ENCODE peak calls at places on chromosomes 5 and 9, in seven cellular contexts. One of them, this sample, is unnamed.

GRCh38 chr9:112048924-112049785 is 125.9 kb downstream of the SUSD1 start:
- DNase-seq in AG09309: peak; percentile 83
- DNase-seq in HFFc6: peak; percentile 65
- DNase-seq in cardiac fibroblast: peak; percentile 78
- DNase-seq in Calu3: no peak
- DNase-seq in B cell: no peak
- DNase-seq in NB4: no peak
- DNase-seq in this sample: peak; percentile 13

GRCh38 chr5:121918238-121918637 is 43.5 kb upstream of the SRFBP1 start:
- DNase-seq in AG09309: no peak
- DNase-seq in HFFc6: no peak
- DNase-seq in cardiac fibroblast: no peak
- DNase-seq in Calu3: no peak
- DNase-seq in B cell: no peak
- DNase-seq in NB4: no peak
- DNase-seq in this sample: no peak

GRCh38 chr5:170313344-170313743 is 15.8 kb upstream of the LCP2 start:
- DNase-seq in AG09309: no peak
- DNase-seq in HFFc6: no peak
- DNase-seq in cardiac fibroblast: no peak
- DNase-seq in Calu3: no peak
- DNase-seq in B cell: no peak
- DNase-seq in NB4: no peak
- DNase-seq in this sample: no peak

GRCh38 chr5:138212828-138213160 is 329 bp downstream of the CDC23 start:
- DNase-seq in AG09309: no peak
- DNase-seq in HFFc6: peak; percentile 0
- DNase-seq in cardiac fibroblast: peak; percentile 22
- DNase-seq in Calu3: peak; percentile 7
- DNase-seq in B cell: no peak
- DNase-seq in NB4: no peak
- DNase-seq in this sample: no peak

GRCh38 chr9:25917593-25918426 is 239.6 kb upstream of the TUSC1 start:
- DNase-seq in AG09309: no peak
- DNase-seq in HFFc6: no peak
- DNase-seq in cardiac fibroblast: peak; percentile 6
- DNase-seq in Calu3: no peak
- DNase-seq in B cell: no peak
- DNase-seq in NB4: no peak
- DNase-seq in this sample: no peak

GRCh38 chr5:143453722-143454121 is 50.2 kb upstream of the NR3C1 start:
- DNase-seq in AG09309: no peak
- DNase-seq in HFFc6: no peak
- DNase-seq in cardiac fibroblast: no peak
- DNase-seq in Calu3: no peak
- DNase-seq in B cell: no peak
- DNase-seq in NB4: peak; percentile 29
- DNase-seq in this sample: no peak

GRCh38 chr5:181271081-181271480 is 10.1 kb upstream of the TRIM52 start:
- DNase-seq in AG09309: no peak
- DNase-seq in HFFc6: no peak
- DNase-seq in cardiac fibroblast: no peak
- DNase-seq in Calu3: no peak
- DNase-seq in B cell: no peak
- DNase-seq in NB4: no peak
- DNase-seq in this sample: peak; percentile 22

GRCh38 chr5:161258438-161258837 is 288.1 kb downstream of the GABRB2 start:
- DNase-seq in AG09309: no peak
- DNase-seq in HFFc6: no peak
- DNase-seq in cardiac fibroblast: no peak
- DNase-seq in Calu3: no peak
- DNase-seq in B cell: no peak
- DNase-seq in NB4: no peak
- DNase-seq in this sample: no peak

GRCh38 chr5:139391570-139392323 is 2.0 kb upstream of the MZB1 start:
- DNase-seq in AG09309: no peak
- DNase-seq in HFFc6: peak; percentile 58
- DNase-seq in cardiac fibroblast: peak; percentile 16
- DNase-seq in Calu3: peak; percentile 35
- DNase-seq in B cell: no peak
- DNase-seq in NB4: peak; percentile 70
- DNase-seq in this sample: no peak

GRCh38 chr5:81425569-81425968 is 31.6 kb upstream of the ACOT12 start:
- DNase-seq in AG09309: peak; percentile 32
- DNase-seq in HFFc6: peak; percentile 47
- DNase-seq in cardiac fibroblast: peak; percentile 65
- DNase-seq in Calu3: no peak
- DNase-seq in B cell: peak; percentile 25
- DNase-seq in NB4: peak; percentile 49
- DNase-seq in this sample: no peak

GRCh38 chr5:128693779-128694178 is 155.7 kb upstream of the FBN2 start:
- DNase-seq in AG09309: no peak
- DNase-seq in HFFc6: peak; percentile 5
- DNase-seq in cardiac fibroblast: peak; percentile 24
- DNase-seq in Calu3: no peak
- DNase-seq in B cell: no peak
- DNase-seq in NB4: no peak
- DNase-seq in this sample: no peak

GRCh38 chr5:172452398-172453205 is 1.7 kb downstream of the SH3PXD2B start:
- DNase-seq in AG09309: peak; percentile 39
- DNase-seq in HFFc6: peak; percentile 37
- DNase-seq in cardiac fibroblast: peak; percentile 76
- DNase-seq in Calu3: peak; percentile 30
- DNase-seq in B cell: no peak
- DNase-seq in NB4: no peak
- DNase-seq in this sample: peak; percentile 70

GRCh38 chr5:107474724-107475489 is 195.8 kb downstream of the EFNA5 start:
- DNase-seq in AG09309: no peak
- DNase-seq in HFFc6: no peak
- DNase-seq in cardiac fibroblast: peak; percentile 61
- DNase-seq in Calu3: peak; percentile 60
- DNase-seq in B cell: no peak
- DNase-seq in NB4: no peak
- DNase-seq in this sample: no peak

GRCh38 chr9:93071464-93071863 is 13.0 kb downstream of the SUSD3 start:
- DNase-seq in AG09309: no peak
- DNase-seq in HFFc6: peak; percentile 12
- DNase-seq in cardiac fibroblast: peak; percentile 42
- DNase-seq in Calu3: peak; percentile 24
- DNase-seq in B cell: no peak
- DNase-seq in NB4: peak; percentile 57
- DNase-seq in this sample: peak; percentile 81

GRCh38 chr9:114303571-114303970 is 19.3 kb upstream of the ORM1 start:
- DNase-seq in AG09309: no peak
- DNase-seq in HFFc6: no peak
- DNase-seq in cardiac fibroblast: no peak
- DNase-seq in Calu3: no peak
- DNase-seq in B cell: no peak
- DNase-seq in NB4: no peak
- DNase-seq in this sample: no peak

GRCh38 chr5:173746050-173746449 is 129.6 kb upstream of the BOD1 start:
- DNase-seq in AG09309: no peak
- DNase-seq in HFFc6: no peak
- DNase-seq in cardiac fibroblast: peak; percentile 34
- DNase-seq in Calu3: peak; percentile 41
- DNase-seq in B cell: no peak
- DNase-seq in NB4: no peak
- DNase-seq in this sample: peak; percentile 80

GRCh38 chr9:127137640-127138360 is 15.4 kb upstream of the ANGPTL2 start:
- DNase-seq in AG09309: no peak
- DNase-seq in HFFc6: no peak
- DNase-seq in cardiac fibroblast: no peak
- DNase-seq in Calu3: no peak
- DNase-seq in B cell: no peak
- DNase-seq in NB4: no peak
- DNase-seq in this sample: no peak

GRCh38 chr9:133592731-133593409 is 16.3 kb downstream of the FAM163B start:
- DNase-seq in AG09309: no peak
- DNase-seq in HFFc6: no peak
- DNase-seq in cardiac fibroblast: peak; percentile 43
- DNase-seq in Calu3: no peak
- DNase-seq in B cell: no peak
- DNase-seq in NB4: peak; percentile 23
- DNase-seq in this sample: no peak
- TF ChIP-seq CTCF in AG09309: no peak
- TF ChIP-seq CTCF in HFFc6: peak; percentile 56
- TF ChIP-seq CTCF in cardiac fibroblast: peak; percentile 60
- TF ChIP-seq CTCF in Calu3: no peak
- TF ChIP-seq CTCF in B cell: no peak
- TF ChIP-seq CTCF in NB4: no peak
- TF ChIP-seq CTCF in this sample: peak; percentile 53

DNA sequence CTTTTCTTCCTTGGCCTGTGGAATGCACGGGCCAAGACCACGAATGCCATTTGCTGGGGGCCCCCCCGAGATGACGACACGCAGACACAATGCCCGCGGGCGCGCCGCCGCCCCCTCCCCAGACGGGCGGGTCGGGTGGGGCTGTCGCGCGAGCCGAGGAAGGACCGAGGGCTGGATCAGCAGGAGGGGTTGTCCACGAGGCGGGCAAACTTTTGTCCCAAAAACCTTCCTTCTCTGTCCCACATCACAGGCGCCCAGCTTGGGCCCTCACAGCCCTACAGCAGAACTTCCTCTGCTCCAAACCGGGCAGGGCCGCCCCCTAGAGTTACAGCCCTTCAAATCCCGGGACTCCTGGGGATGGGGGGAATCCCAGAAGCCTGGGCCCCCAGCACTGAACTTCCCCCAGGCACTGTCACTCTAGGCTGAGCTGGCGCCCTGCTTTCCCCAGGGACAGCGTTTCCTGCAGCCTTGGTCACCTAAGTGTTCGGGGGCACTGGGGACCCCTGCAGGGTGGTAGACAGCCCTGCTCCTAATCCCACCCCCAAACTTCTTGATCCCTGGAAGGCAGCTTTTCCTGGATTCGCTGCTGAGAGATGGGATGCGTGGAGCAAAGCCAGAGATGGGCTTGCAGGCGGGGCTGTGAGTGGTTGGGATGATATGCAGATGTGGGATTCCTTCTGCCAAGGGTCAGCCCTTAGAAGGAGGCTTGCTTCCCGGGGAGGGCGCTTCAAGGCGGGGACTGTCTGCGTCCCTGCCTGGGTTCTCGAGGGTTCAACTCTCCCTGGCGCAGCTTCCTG is 980 bp downstream of the COL5A1 start:
- DNase-seq in AG09309: peak; percentile 63
- DNase-seq in HFFc6: peak; percentile 79
- DNase-seq in cardiac fibroblast: peak; percentile 77
- DNase-seq in Calu3: no peak
- DNase-seq in B cell: peak; percentile 52
- DNase-seq in NB4: no peak
- DNase-seq in this sample: peak; percentile 87
- TF ChIP-seq CTCF in AG09309: peak; percentile 58
- TF ChIP-seq CTCF in HFFc6: peak; percentile 71
- TF ChIP-seq CTCF in cardiac fibroblast: peak; percentile 46
- TF ChIP-seq CTCF in Calu3: no peak
- TF ChIP-seq CTCF in B cell: no peak
- TF ChIP-seq CTCF in NB4: no peak
- TF ChIP-seq CTCF in this sample: peak; percentile 47

DNA sequence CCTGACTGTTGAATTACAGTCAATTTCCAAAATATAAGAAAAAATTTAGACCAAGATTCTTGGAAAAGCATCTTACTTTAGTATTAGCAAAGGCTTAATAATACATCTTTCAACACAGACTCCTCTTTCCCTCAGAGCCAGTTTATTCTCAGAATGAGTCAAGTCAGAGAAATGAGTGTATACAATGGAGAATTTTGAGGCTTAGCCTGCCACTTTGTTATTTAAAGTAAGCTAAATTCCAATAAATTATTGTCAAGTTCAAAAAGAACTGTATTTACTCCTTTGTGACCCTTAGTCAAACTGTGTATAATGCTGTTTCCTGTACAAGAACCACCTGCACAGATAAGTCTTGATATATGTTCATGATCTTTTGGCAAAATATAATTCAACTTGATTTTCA is 428.5 kb upstream of the ITGA1 start:
- DNase-seq in AG09309: no peak
- DNase-seq in HFFc6: no peak
- DNase-seq in cardiac fibroblast: no peak
- DNase-seq in Calu3: no peak
- DNase-seq in B cell: no peak
- DNase-seq in NB4: no peak
- DNase-seq in this sample: no peak
- TF ChIP-seq CTCF in AG09309: no peak
- TF ChIP-seq CTCF in HFFc6: no peak
- TF ChIP-seq CTCF in cardiac fibroblast: no peak
- TF ChIP-seq CTCF in Calu3: no peak
- TF ChIP-seq CTCF in B cell: no peak
- TF ChIP-seq CTCF in NB4: no peak
- TF ChIP-seq CTCF in this sample: no peak

GRCh38 chr5:149730620-149731331 is 666 bp downstream of the PPARGC1B start:
- DNase-seq in AG09309: no peak
- DNase-seq in HFFc6: no peak
- DNase-seq in cardiac fibroblast: peak; percentile 14
- DNase-seq in Calu3: peak; percentile 58
- DNase-seq in B cell: peak; percentile 80
- DNase-seq in NB4: peak; percentile 90
- DNase-seq in this sample: peak; percentile 86

GRCh38 chr5:149731332-149731616 is 1.2 kb downstream of the PPARGC1B start:
- DNase-seq in AG09309: no peak
- DNase-seq in HFFc6: no peak
- DNase-seq in cardiac fibroblast: no peak
- DNase-seq in Calu3: no peak
- DNase-seq in B cell: no peak
- DNase-seq in NB4: no peak
- DNase-seq in this sample: no peak

GRCh38 chr5:149732500-149733128 is 2.5 kb downstream of the PPARGC1B start:
- DNase-seq in AG09309: no peak
- DNase-seq in HFFc6: no peak
- DNase-seq in cardiac fibroblast: peak; percentile 39
- DNase-seq in Calu3: no peak
- DNase-seq in B cell: no peak
- DNase-seq in NB4: no peak
- DNase-seq in this sample: peak; percentile 73

GRCh38 chr5:149733129-149733900 is 3.2 kb downstream of the PPARGC1B start:
- DNase-seq in AG09309: no peak
- DNase-seq in HFFc6: no peak
- DNase-seq in cardiac fibroblast: no peak
- DNase-seq in Calu3: no peak
- DNase-seq in B cell: no peak
- DNase-seq in NB4: no peak
- DNase-seq in this sample: peak; percentile 26

DNA sequence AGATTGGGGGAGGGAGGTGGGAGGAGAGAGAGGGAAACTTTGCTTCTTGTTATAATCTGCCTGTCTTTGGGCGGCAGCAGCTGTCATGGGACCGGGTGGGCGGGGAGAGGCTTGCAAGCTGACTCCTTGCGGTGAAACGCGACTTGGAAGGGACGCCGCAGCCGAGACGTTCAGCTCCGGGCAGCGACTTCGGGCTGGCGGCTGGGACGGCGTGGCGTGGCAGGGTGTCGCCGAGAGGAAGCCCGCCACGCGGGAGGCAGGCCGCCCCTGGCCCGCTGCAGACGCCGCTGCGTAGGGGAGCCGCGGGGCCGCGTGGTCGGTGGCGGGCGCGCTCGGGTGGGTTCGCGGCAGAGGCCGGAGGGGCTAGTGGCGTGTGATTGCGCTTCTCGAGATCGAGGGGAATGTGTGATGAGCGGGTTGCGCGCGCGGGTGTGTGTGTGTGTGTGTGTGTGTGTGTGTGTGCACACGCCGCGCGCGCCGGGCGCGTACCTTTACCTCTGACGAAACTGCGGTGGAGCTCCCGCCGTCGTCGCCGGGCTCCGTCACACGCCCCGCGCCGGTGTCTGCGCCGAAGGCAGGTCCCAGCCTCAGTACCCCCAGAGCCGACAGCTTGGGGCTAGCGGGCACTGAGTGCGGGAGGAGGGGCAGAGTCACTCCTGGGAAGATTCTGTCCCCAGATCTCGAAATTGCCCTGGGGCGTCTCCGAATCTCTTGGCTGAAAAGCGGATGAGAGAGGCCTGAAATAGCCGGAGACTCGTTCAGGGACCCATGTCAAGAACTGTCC is 1.7 kb downstream of the PPARGC1B start:
- DNase-seq in AG09309: no peak
- DNase-seq in HFFc6: peak; percentile 50
- DNase-seq in cardiac fibroblast: peak; percentile 74
- DNase-seq in Calu3: peak; percentile 59
- DNase-seq in B cell: peak; percentile 83
- DNase-seq in NB4: peak; percentile 90
- DNase-seq in this sample: peak; percentile 94
- TF ChIP-seq CTCF in AG09309: no peak
- TF ChIP-seq CTCF in HFFc6: no peak
- TF ChIP-seq CTCF in cardiac fibroblast: no peak
- TF ChIP-seq CTCF in Calu3: no peak
- TF ChIP-seq CTCF in B cell: no peak
- TF ChIP-seq CTCF in NB4: no peak
- TF ChIP-seq CTCF in this sample: peak; percentile 37

This sample was measured in endodermal cell.